ENCODE peak calls at places on chromosomes 7 and 10, in ten cellular contexts. B is HCT116, D is iPS DF 6.9, A is neuronal stem cell, Z is astrocyte, F is OCI-LY7, T is adrenal gland, P is H1, C is keratinocyte, J is mammary epithelial cell. L is an unnamed sample. For H3K4me1, the result is how much of the 10 kb centered on the place peaks cover.

GRCh38 chr7:22154130-22154529 is 202.8 kb downstream of the RAPGEF5 start:
- DNase-seq in B (no peak), D (no peak), A (peak), Z (no peak), F (no peak), T (no peak), P (no peak), C (no peak), J (no peak), L (no peak)

GRCh38 chr7:35257251-35258124 is 3.6 kb upstream of the TBX20 start:
- DNase-seq in B (no peak), D (no peak), A (no peak), Z (no peak), F (no peak), T (no peak), P (no peak), C (no peak), J (no peak), L (no peak)

GRCh38 chr10:36681751-36682633 is 443.4 kb upstream of the ANKRD30A start:
- DNase-seq in B (no peak), D (no peak), A (no peak), Z (peak), F (no peak), T (no peak), P (no peak), C (no peak), J (no peak), L (no peak)

GRCh38 chr7:136184719-136185118 is 207.6 kb upstream of the MTPN start:
- DNase-seq in B (no peak), D (no peak), A (no peak), Z (no peak), F (no peak), T (no peak), P (no peak), C (no peak), J (no peak), L (no peak)

GRCh38 chr7:44163591-44163990 is 22.5 kb upstream of the MYL7 start:
- DNase-seq in B (no peak), D (no peak), A (no peak), Z (peak), F (no peak), T (no peak), P (no peak), C (peak), J (peak), L (no peak)

GRCh38 chr10:60718891-60719290 is 59.4 kb upstream of the CDK1 start:
- DNase-seq in B (no peak), D (no peak), A (no peak), Z (peak), F (no peak), T (no peak), P (no peak), C (no peak), J (peak), L (no peak)

GRCh38 chr7:29946428-29947186 is 43.0 kb downstream of the SCRN1 start:
- DNase-seq in B (peak), D (peak), A (no peak), Z (peak), F (peak), T (no peak), P (no peak), C (no peak), J (no peak), L (no peak)

GRCh38 chr10:92592761-92593552 is at the start of gene KIF11:
- DNase-seq in B (peak), D (peak), A (peak), Z (peak), F (peak), T (peak), P (peak), C (peak), J (peak), L (peak)

GRCh38 chr7:142420554-142421362 is 162.9 kb upstream of the PRSS58 start:
- DNase-seq in B (peak), D (no peak), A (no peak), Z (peak), F (no peak), T (no peak), P (no peak), C (no peak), J (peak), L (no peak)

GRCh38 chr7:6495597-6496262 is 48.0 kb upstream of the DAGLB start:
- DNase-seq in B (no peak), D (no peak), A (no peak), Z (no peak), F (no peak), T (no peak), P (no peak), C (no peak), J (no peak), L (no peak)

GRCh38 chr10:13105184-13105583 is 5.2 kb downstream of the OPTN start:
- DNase-seq in B (no peak), D (no peak), A (no peak), Z (peak), F (no peak), T (no peak), P (no peak), C (no peak), J (no peak), L (no peak)

GRCh38 chr7:87344446-87344845 is 1.0 kb upstream of the CROT start:
- DNase-seq in B (no peak), D (no peak), A (no peak), Z (no peak), F (peak), T (no peak), P (no peak), C (no peak), J (peak), L (no peak)

GRCh38 chr7:137970263-137970975 is 31.5 kb downstream of the CREB3L2 start:
- DNase-seq in B (no peak), D (no peak), A (no peak), Z (peak), F (no peak), T (no peak), P (no peak), C (no peak), J (peak), L (peak)

GRCh38 chr10:75165684-75166622 is 44.6 kb upstream of the VDAC2 start:
- DNase-seq in B (no peak), D (no peak), A (no peak), Z (peak), F (peak), T (no peak), P (no peak), C (no peak), J (peak), L (no peak)

GRCh38 chr7:107147464-107148214 is 21.2 kb upstream of the HBP1 start:
- DNase-seq in B (peak), D (no peak), A (no peak), Z (no peak), F (peak), T (no peak), P (no peak), C (no peak), J (peak), L (no peak)

GRCh38 chr10:103739039-103739764 is 116.2 kb downstream of the SH3PXD2A start:
- DNase-seq in B (no peak), D (no peak), A (peak), Z (peak), F (no peak), T (no peak), P (no peak), C (no peak), J (peak), L (no peak)

GRCh38 chr10:115355162-115355760 is 262.1 kb downstream of the ATRNL1 start:
- DNase-seq in B (peak), D (peak), A (peak), Z (peak), F (peak), T (peak), P (no peak), C (peak), J (peak), L (no peak)

GRCh38 chr10:102720775-102721301 is 6.4 kb downstream of the SFXN2 start:
- DNase-seq in B (no peak), D (no peak), A (no peak), Z (no peak), F (no peak), T (no peak), P (no peak), C (no peak), J (no peak), L (no peak)

GRCh38 chr7:102073931-102074880 is 212.5 kb upstream of the SH2B2 start:
- DNase-seq in B (no peak), D (no peak), A (no peak), Z (no peak), F (no peak), T (no peak), P (no peak), C (no peak), J (no peak), L (no peak)

GRCh38 chr7:69781412-69781846 is 183.2 kb downstream of the AUTS2 start:
- DNase-seq in B (no peak), D (no peak), A (no peak), Z (peak), F (no peak), T (peak), P (no peak), C (no peak), J (no peak), L (no peak)

GRCh38 chr7:89621925-89622641 is 532.2 kb upstream of the STEAP1 start:
- DNase-seq in B (no peak), D (no peak), A (no peak), Z (no peak), F (no peak), T (no peak), P (no peak), C (no peak), J (no peak), L (no peak)

GRCh38 chr7:109476409-109476808 is 906.7 kb downstream of the DNAJB9 start:
- DNase-seq in B (no peak), D (no peak), A (no peak), Z (no peak), F (no peak), T (no peak), P (no peak), C (no peak), J (no peak), L (no peak)

GRCh38 chr10:62250594-62251198 is 17.9 kb downstream of the RTKN2 start:
- DNase-seq in B (peak), D (no peak), A (no peak), Z (peak), F (no peak), T (no peak), P (no peak), C (peak), J (peak), L (no peak)

GRCh38 chr7:96695581-96695980 is 14.1 kb downstream of the SEM1 start:
- DNase-seq in B (no peak), D (no peak), A (no peak), Z (no peak), F (no peak), T (no peak), P (no peak), C (no peak), J (no peak), L (no peak)

GRCh38 chr7:47678641-47679380 is 96.9 kb upstream of the TNS3 start:
- DNase-seq in B (no peak), D (no peak), A (no peak), Z (no peak), F (peak), T (no peak), P (no peak), C (no peak), J (no peak), L (no peak)

GRCh38 chr7:93307131-93307660 is 75.0 kb downstream of the VPS50 start:
- DNase-seq in B (no peak), D (no peak), A (no peak), Z (peak), F (no peak), T (no peak), P (no peak), C (no peak), J (peak), L (no peak)

DNA sequence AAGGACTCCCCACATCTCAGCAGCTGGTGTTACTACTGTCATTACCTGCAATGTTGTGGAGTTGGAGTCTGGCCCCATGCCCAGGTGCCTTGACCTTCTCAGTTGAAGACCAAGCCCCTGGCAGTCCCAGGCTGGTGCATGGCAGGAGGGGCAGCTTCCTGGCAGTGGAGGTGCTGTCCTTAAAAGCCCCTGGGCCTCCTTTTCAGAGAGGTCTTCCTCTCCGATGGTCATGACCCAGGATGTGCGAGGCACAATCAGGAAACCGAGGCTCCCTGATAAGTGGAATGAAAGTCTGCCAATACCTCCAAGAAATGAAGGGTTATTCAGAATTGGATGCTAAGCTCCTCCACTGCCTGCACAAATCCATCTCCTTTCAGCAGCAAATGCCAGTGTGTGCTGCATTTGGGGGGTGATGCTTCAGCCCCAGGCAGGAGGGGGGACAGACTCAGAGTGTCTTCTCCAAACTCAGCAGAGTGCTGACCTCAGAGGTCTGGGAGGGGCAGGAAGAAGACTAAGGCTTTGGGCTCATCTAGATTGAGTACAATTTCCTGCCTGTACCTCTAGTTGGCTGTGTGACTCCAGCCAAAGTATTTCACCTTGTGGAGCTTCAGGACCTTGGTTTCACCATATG is 97.0 kb upstream of the DDC start:
- DNase-seq in B (no peak), D (no peak), A (no peak), Z (no peak), F (no peak), T (no peak), P (no peak), C (no peak), J (peak), L (no peak)
- H3K27ac ChIP-seq in B (no peak), D (no peak), A (no peak), Z (no peak), F (no peak), T (no peak), P (no peak), C (no peak), J (no peak), L (no peak)

GRCh38 chr10:119807960-119808697 is 64.5 kb downstream of the MCMBP start:
- DNase-seq in B (no peak), D (no peak), A (no peak), Z (peak), F (no peak), T (no peak), P (no peak), C (peak), J (peak), L (no peak)
- H3K4me1 ChIP-seq in B (under half), D (under half), A (under half), Z (under half), F (under half), T (under half), P (under half), C (under half), J (under half), L (under half)

DNA sequence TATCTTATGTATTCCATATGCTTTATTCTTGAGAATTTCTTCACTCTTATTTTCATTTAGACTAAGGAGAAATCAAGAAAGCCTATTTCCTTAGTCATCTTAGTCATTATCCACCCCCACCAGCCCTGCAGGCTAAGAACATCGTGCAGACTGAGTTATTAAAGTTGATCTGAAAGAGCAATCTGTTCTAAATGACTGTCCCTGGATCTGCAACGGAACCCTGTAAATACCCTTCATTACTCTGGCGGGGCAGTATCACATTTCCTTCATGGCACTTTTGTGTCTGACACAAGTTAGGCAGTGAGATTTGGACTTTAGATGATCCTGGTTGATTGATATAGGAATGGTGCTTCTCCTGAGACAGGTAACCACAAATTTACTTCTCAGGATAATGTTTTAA is 3.5 kb upstream of the MYPN start:
- DNase-seq in B (no peak), D (no peak), A (no peak), Z (peak), F (no peak), T (no peak), P (no peak), C (no peak), J (peak), L (no peak)
- H3K27ac ChIP-seq in B (no peak), D (no peak), A (no peak), Z (peak), F (no peak), T (no peak), P (no peak), C (peak), J (peak), L (no peak)

DNA sequence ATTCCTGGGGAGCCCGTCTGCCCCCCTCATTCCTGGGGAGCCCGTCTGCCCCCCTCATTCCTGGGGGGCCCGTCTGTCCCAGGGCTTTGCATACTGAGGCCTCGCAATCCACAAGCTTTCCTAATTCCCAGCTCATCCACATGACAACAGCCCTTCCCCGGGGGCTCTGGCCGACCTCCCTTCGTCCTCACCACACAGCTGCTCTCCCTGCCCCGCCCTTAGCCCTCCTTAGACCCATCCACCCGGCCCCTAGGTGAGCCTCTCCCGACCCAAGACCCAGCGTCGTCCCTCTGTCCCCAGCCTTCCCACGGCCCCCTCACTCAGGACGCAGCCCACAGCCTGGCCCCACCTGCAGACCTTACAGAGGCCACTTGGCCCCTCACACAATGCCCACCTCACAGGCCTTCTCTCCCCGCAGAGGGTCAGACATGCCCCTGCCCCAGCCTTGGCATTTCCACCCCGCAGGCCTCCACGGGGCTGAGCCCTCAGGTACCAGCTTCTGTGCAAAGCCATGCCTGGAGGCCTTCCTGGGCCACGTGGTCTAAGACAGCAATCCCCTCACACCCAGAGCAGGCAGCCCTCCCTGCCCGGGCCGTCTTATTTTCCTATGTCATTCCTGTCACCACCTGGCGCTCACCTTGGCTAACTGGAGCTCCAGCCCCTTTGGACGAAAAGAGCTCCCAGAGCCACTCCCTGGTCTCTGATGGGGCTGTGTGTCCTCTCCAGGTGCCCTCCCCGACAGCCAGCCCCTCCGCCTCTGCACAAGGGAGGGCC is 3.5 kb upstream of the FAM20C start:
- DNase-seq in B (no peak), D (no peak), A (no peak), Z (no peak), F (no peak), T (no peak), P (no peak), C (no peak), J (no peak), L (no peak)
- H3K4me1 ChIP-seq in B (under half), D (under half), A (under half), Z (under half), F (under half), T (under half), P (under half), C (under half), J (under half), L (under half)

L was measured in heart right ventricle.